ENCODE peak calls at places on chromosome X, in six cellular contexts. H is NCI-H774, J is NCI-H345, P is lower lobe of right lung, N is AG08396, Z is left ventricle myocardium inferior. I is an unnamed sample.

GRCh38 chrX:118862086-118862485 is 38.5 kb downstream of the ZCCHC12 start:
- DNase-seq in N (no peak), H (no peak), J (no peak), P (no peak), Z (no peak), I (no peak)

GRCh38 chrX:57121162-57121741 is at the start of gene SPIN2B:
- DNase-seq in N (peak; percentile 84), H (peak; percentile 63), J (peak; percentile 72), P (peak; percentile 87), Z (peak; percentile 78), I (peak; percentile 44)

GRCh38 chrX:120297923-120298322 is 13.3 kb downstream of the TMEM255A start:
- DNase-seq in P (no peak), H (no peak), J (no peak), N (no peak), Z (no peak), I (no peak)

GRCh38 chrX:45888518-45888917 is 656.7 kb downstream of the ZNF674 start:
- DNase-seq in N (no peak), Z (no peak), H (no peak), P (no peak), J (no peak), I (no peak)

GRCh38 chrX:22922961-22923360 is 76.8 kb upstream of the DDX53 start:
- DNase-seq in J (no peak), Z (no peak), N (peak; percentile 24), H (no peak), P (no peak), I (no peak)

GRCh38 chrX:7100022-7100421 is 47.5 kb upstream of the STS start:
- DNase-seq in Z (no peak), P (no peak), H (no peak), J (no peak), N (no peak), I (no peak)

GRCh38 chrX:2848806-2849420 is 20.2 kb downstream of the GYG2 start:
- DNase-seq in Z (no peak), N (peak; percentile 66), J (no peak), P (no peak), H (no peak), I (no peak)

GRCh38 chrX:77910108-77910840 is at the start of gene ATP7A:
- DNase-seq in Z (peak; percentile 85), P (peak; percentile 93), H (peak; percentile 82), J (peak; percentile 92), N (peak; percentile 85), I (peak; percentile 72)

GRCh38 chrX:47166126-47166525 is 21.1 kb downstream of the RBM10 start:
- DNase-seq in H (no peak), N (no peak), Z (no peak), P (no peak), J (no peak), I (no peak)

GRCh38 chrX:13699183-13699826 is 10.4 kb downstream of the RAB9A start:
- DNase-seq in H (peak; percentile 0), Z (no peak), P (no peak), J (no peak), N (peak; percentile 48), I (no peak)

GRCh38 chrX:54808109-54808604 is 612 bp downstream of the MAGED2 start:
- DNase-seq in Z (peak; percentile 76), H (peak; percentile 64), N (peak; percentile 43), P (no peak), J (peak; percentile 80), I (peak; percentile 35)

I was measured in DMS153.